ENCODE peak calls at places on chromosome 11, in six cellular contexts. D is KBM-7, L is T-helper 2 cell, A is left colon, J is M059J, Z is uterus. R is an unnamed sample.

GRCh38 chr11:89275966-89276365 is 98.3 kb downstream of the TYR start:
- DNase-seq in D (no peak), L (no peak), A (no peak), J (no peak), Z (no peak), R (no peak)

GRCh38 chr11:278001-278951 is at the start of gene NLRP6:
- DNase-seq in D (no peak), L (no peak), A (peak; percentile 10), J (no peak), Z (no peak), R (no peak)

GRCh38 chr11:121448431-121448941 is 3.6 kb upstream of the SORL1 start:
- DNase-seq in D (peak; percentile 37), L (no peak), A (no peak), J (no peak), Z (no peak), R (peak; percentile 70)

GRCh38 chr11:20647976-20648565 is 21.3 kb upstream of the NELL1 start:
- DNase-seq in D (peak; percentile 73), L (no peak), A (peak; percentile 21), J (peak; percentile 49), Z (no peak), R (peak; percentile 29)

GRCh38 chr11:72245232-72245816 is 1.3 kb upstream of the PHOX2A start:
- DNase-seq in D (no peak), L (no peak), A (no peak), J (no peak), Z (no peak), R (no peak)

GRCh38 chr11:102323542-102324261 is 6.4 kb downstream of the BIRC3 start:
- DNase-seq in D (no peak), L (no peak), A (no peak), J (peak; percentile 80), Z (no peak), R (no peak)

GRCh38 chr11:1150769-1151365 is 6.9 kb upstream of the MUC5AC start:
- DNase-seq in D (no peak), L (no peak), A (no peak), J (peak; percentile 50), Z (no peak), R (peak; percentile 57)

GRCh38 chr11:75342231-75342918 is 9.1 kb downstream of the ARRB1 start:
- DNase-seq in D (no peak), L (no peak), A (no peak), J (peak; percentile 75), Z (no peak), R (no peak)

R was measured in MV-4-11.